ENCODE peak calls at places on chromosomes 5 and 9, in six cellular contexts. D, O, S, M, Y and B are unnamed samples.

GRCh38 chr5:174340221-174340620 is 294.7 kb downstream of the NSG2 start:
- DNase-seq in D (no peak), O (no peak), S (no peak), M (no peak), Y (no peak), B (no peak)

GRCh38 chr9:134671341-134672113 is 29.9 kb downstream of the COL5A1 start:
- DNase-seq in D (peak; percentile 61), O (no peak), S (no peak), M (no peak), Y (no peak), B (no peak)

GRCh38 chr9:126057036-126057435 is 269.6 kb upstream of the MVB12B start:
- DNase-seq in D (peak; percentile 8), O (no peak), S (no peak), M (no peak), Y (no peak), B (no peak)

GRCh38 chr5:169350016-169350415 is 49.1 kb upstream of the SLIT3 start:
- DNase-seq in D (no peak), O (peak; percentile 49), S (peak; percentile 61), M (peak; percentile 17), Y (no peak), B (peak; percentile 61)

GRCh38 chr5:158600679-158601078 is 499.0 kb downstream of the EBF1 start:
- DNase-seq in D (no peak), O (no peak), S (no peak), M (no peak), Y (no peak), B (no peak)

GRCh38 chr5:91957671-91958070 is 574.6 kb upstream of the ARRDC3 start:
- DNase-seq in D (no peak), O (peak; percentile 18), S (peak; percentile 40), M (no peak), Y (no peak), B (no peak)

GRCh38 chr5:53373420-53374188 is 106.8 kb upstream of the FST start:
- DNase-seq in D (no peak), O (no peak), S (peak; percentile 53), M (no peak), Y (no peak), B (no peak)

GRCh38 chr9:5784526-5785315 is 48.2 kb downstream of the ERMP1 start:
- DNase-seq in D (no peak), O (no peak), S (no peak), M (no peak), Y (no peak), B (no peak)

GRCh38 chr5:80109549-80110478 is 74.7 kb downstream of the THBS4 start:
- DNase-seq in D (no peak), O (no peak), S (peak; percentile 44), M (no peak), Y (no peak), B (no peak)

DNA sequence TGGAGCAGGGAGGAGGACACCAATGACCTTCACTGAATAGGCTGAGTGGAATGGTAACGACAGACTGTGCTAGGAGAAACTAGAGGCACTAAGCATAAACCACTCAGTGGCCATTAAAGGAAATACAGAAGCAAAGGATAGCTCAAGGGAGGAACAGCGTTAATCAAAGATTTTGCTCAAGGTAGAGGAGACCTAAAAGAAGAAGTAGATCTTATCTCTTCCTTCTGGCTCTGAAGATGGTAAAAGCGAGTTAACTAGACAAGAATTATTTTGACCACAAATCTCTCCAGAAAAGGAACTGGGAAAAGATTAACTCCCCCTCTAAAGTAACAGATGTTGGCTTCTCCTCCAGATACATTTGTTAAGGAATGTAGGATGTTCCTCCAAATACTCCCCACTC is 299.6 kb downstream of the EPB41L4A start:
- DNase-seq in D (no peak), O (no peak), S (no peak), M (no peak), Y (no peak), B (no peak)
- TF ChIP-seq CTCF in D (no peak), O (no peak), S (no peak), M (no peak), Y (no peak), B (no peak)

DNA sequence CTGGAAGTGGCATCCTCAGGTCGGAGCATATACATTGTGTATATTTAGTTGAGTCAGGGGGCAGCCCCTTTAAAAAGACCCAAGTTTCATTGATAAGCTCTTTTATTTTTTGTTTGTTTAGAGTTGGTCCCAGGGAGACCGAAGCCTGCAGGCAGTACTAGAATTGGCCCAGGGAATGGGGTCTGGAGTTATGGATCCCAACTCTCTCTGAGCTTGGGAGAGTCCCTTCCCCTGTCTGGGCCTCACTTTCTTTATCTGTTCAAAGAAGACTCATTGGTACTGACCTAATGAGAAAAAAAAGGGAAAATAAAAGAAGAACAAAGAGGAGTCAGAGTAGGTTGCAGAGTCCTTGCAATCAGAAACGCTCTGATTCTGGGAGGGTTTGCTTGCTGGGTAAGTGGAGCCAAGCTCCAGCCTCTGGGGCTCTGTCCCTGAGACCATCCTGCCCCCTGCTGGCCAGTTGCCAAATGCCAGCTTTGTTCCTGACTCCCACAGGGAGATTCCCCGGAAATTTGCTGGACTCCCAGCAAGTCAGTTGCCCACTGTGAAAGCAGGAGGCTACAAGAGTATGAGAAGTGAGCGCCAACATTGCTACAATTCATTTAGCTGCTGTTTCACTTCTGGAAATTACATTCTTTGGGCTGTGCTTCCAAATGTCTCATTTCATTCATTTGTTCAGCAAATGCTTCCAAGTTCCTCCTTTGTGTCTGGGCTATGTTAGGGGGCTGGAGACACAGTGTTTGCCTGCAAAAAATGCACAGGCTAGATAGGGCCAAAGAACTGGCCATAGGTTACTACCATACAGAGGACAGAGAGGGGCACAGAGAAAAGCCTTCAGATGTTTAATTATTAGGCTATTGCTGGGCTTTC is 156.2 kb downstream of the MELK start:
- DNase-seq in D (peak; percentile 80), O (peak; percentile 18), S (peak; percentile 83), M (peak; percentile 2), Y (peak; percentile 81), B (peak; percentile 73)
- TF ChIP-seq CTCF in D (peak; percentile 54), O (peak; percentile 79), S (peak; percentile 83), M (peak; percentile 74), Y (peak; percentile 75), B (peak; percentile 71)

GRCh38 chr5:94785111-94785510 is 166.6 kb downstream of the SLF1 start:
- DNase-seq in D (no peak), O (no peak), S (no peak), M (no peak), Y (no peak), B (no peak)
- TF ChIP-seq CTCF in D (peak; percentile 8), O (peak; percentile 26), S (no peak), M (peak; percentile 14), Y (no peak), B (no peak)

GRCh38 chr5:179459771-179460170 is 90.6 kb upstream of the RUFY1 start:
- DNase-seq in D (peak; percentile 42), O (no peak), S (no peak), M (no peak), Y (no peak), B (no peak)

GRCh38 chr5:179454354-179454753 is 96.0 kb upstream of the RUFY1 start:
- DNase-seq in D (no peak), O (no peak), S (no peak), M (no peak), Y (no peak), B (no peak)

GRCh38 chr5:179455320-179455719 is 95.0 kb upstream of the RUFY1 start:
- DNase-seq in D (peak; percentile 41), O (peak; percentile 1), S (no peak), M (no peak), Y (no peak), B (no peak)

GRCh38 chr5:179461576-179461975 is 88.8 kb upstream of the RUFY1 start:
- DNase-seq in D (peak; percentile 58), O (no peak), S (no peak), M (no peak), Y (no peak), B (no peak)

DNA sequence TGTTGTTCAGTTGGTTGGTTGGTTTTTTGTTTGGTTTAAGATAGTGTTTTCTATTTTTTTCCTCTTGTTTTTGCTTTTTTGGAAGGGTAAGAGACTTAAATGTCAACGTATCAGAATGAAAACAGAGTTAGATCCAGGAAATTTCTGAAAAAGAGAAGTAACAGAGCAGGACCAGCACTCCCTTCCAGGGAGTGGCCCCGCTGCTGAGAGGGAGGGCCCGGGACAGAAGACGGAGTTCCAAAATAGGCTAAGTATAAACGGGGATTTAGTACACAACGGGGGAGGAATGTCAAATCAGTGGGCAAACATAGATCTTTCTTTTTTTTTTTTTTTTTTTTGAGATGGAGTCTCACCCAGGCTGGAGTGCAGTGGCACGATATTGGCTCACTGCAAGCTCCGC is 92.7 kb upstream of the RUFY1 start:
- DNase-seq in D (peak; percentile 5), O (no peak), S (no peak), M (no peak), Y (no peak), B (no peak)
- TF ChIP-seq CTCF in D (no peak), O (no peak), S (no peak), M (no peak), Y (no peak), B (no peak)

GRCh38 chr5:61866930-61867329 is 439.1 kb upstream of the KIF2A start:
- DNase-seq in D (no peak), O (peak; percentile 16), S (peak; percentile 1), M (peak; percentile 10), Y (no peak), B (peak; percentile 77)

GRCh38 chr5:61860978-61861377 is 445.0 kb upstream of the KIF2A start:
- DNase-seq in D (no peak), O (no peak), S (no peak), M (no peak), Y (no peak), B (no peak)
- TF ChIP-seq CTCF in D (no peak), O (no peak), S (no peak), M (no peak), Y (no peak), B (no peak)

DNA sequence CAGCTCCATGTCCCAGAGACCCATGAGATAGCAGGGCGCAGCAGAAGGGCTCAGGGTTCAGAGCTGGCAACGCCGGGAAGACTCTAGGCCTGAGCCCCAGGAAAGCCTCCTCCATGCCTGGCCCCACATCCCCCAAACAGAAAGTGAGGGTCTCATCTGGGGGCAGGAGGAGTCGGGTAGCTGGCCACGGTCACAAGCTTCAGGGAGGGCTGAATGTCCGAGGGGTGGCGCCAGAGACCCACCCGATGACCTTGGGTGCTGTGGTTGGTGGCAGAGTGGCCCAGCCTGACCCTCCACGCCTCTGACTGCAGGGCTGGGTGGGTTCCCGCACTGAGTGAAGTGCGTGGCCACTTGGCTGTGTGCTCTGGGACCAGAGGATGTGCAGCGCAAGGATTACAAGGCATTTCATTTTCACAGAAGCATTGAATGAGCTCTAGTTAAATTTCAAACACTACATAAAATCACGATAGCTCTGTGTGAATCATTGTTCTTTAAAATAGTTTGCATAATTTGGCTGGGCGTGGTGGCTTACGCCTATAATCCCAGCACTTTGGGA is 3.0 kb downstream of the C8G start:
- DNase-seq in D (peak; percentile 83), O (peak; percentile 17), S (peak; percentile 46), M (no peak), Y (no peak), B (peak; percentile 54)
- TF ChIP-seq CTCF in D (peak; percentile 55), O (peak; percentile 63), S (peak; percentile 44), M (peak; percentile 61), Y (peak; percentile 47), B (peak; percentile 65)